ENCODE peak calls at places on chromosome 13, in five cellular contexts. U is tibial nerve; C is CD8-positive, alpha-beta T cell; F is ascending aorta; V is uterus. B is an unnamed sample.
A peak's percentile ranks its signal among the peaks of the same experiment; 100 is the strongest.

GRCh38 chr13:37443538-37443937 is 155.0 kb downstream of the POSTN start:
- DNase-seq in U (no peak), C (no peak), F (no peak), V (no peak), B (no peak)

GRCh38 chr13:71260246-71260645 is 606.8 kb downstream of the DACH1 start:
- DNase-seq in U (no peak), C (no peak), F (no peak), V (no peak), B (no peak)

GRCh38 chr13:109665781-109666249 is 120.6 kb downstream of the IRS2 start:
- DNase-seq in U (no peak), C (no peak), F (no peak), V (no peak), B (no peak)

GRCh38 chr13:108315273-108315672 is 45.8 kb downstream of the TNFSF13B start:
- DNase-seq in U (no peak), C (no peak), F (no peak), V (no peak), B (no peak)

GRCh38 chr13:93226623-93227279 is at the start of gene GPC6:
- DNase-seq in U (peak; percentile 23), C (no peak), F (peak; percentile 80), V (no peak), B (peak; percentile 43)

GRCh38 chr13:88507909-88508308 is 836.7 kb downstream of the SLITRK5 start:
- DNase-seq in U (no peak), C (no peak), F (no peak), V (no peak), B (no peak)

GRCh38 chr13:82480415-82480814 is 1401.9 kb downstream of the SLITRK1 start:
- DNase-seq in U (no peak), C (no peak), F (no peak), V (no peak), B (no peak)

GRCh38 chr13:66218583-66218982 is 1011.6 kb downstream of the PCDH9 start:
- DNase-seq in U (no peak), C (no peak), F (no peak), V (no peak), B (no peak)

GRCh38 chr13:95643009-95643408 is 1.5 kb downstream of the DZIP1 start:
- DNase-seq in U (no peak), C (no peak), F (no peak), V (no peak), B (no peak)

GRCh38 chr13:42011601-42012401 is 36.6 kb upstream of the DGKH start:
- DNase-seq in U (no peak), C (no peak), F (no peak), V (peak; percentile 26), B (no peak)

GRCh38 chr13:26710166-26710565 is 50.4 kb downstream of the GPR12 start:
- DNase-seq in U (no peak), C (no peak), F (no peak), V (no peak), B (no peak)

GRCh38 chr13:86841264-86841663 is 829.9 kb upstream of the SLITRK5 start:
- DNase-seq in U (no peak), C (no peak), F (no peak), V (no peak), B (no peak)

GRCh38 chr13:97113231-97114001 is 108.7 kb upstream of the MBNL2 start:
- DNase-seq in U (no peak), C (no peak), F (no peak), V (peak; percentile 37), B (peak; percentile 44)

GRCh38 chr13:97256343-97256783 is 34.2 kb downstream of the MBNL2 start:
- DNase-seq in U (no peak), C (no peak), F (peak; percentile 72), V (no peak), B (no peak)

GRCh38 chr13:64928704-64929499 is 2301.2 kb downstream of the PCDH9 start:
- DNase-seq in U (no peak), C (no peak), F (no peak), V (no peak), B (no peak)

GRCh38 chr13:109256866-109257760 is 529.3 kb downstream of the IRS2 start:
- DNase-seq in U (no peak), C (no peak), F (peak; percentile 80), V (no peak), B (no peak)

GRCh38 chr13:67119481-67119883 is 110.7 kb downstream of the PCDH9 start:
- DNase-seq in U (no peak), C (no peak), F (no peak), V (no peak), B (no peak)

GRCh38 chr13:35349673-35350278 is 126.7 kb downstream of the MAB21L1 start:
- DNase-seq in U (no peak), C (no peak), F (no peak), V (no peak), B (no peak)

GRCh38 chr13:109760372-109760771 is 26.0 kb downstream of the IRS2 start:
- DNase-seq in U (no peak), C (no peak), F (no peak), V (no peak), B (no peak)

GRCh38 chr13:98267080-98267912 is 90.2 kb upstream of the RNF113B start:
- DNase-seq in U (no peak), C (no peak), F (no peak), V (no peak), B (no peak)

GRCh38 chr13:102911336-102911735 is 65.5 kb downstream of the ERCC5 start:
- DNase-seq in U (no peak), C (no peak), F (no peak), V (no peak), B (no peak)

GRCh38 chr13:94335786-94336357 is 143.6 kb downstream of the DCT start:
- DNase-seq in U (no peak), C (no peak), F (no peak), V (no peak), B (no peak)

GRCh38 chr13:36530050-36530789 is 97.9 kb downstream of the CCNA1 start:
- DNase-seq in U (no peak), C (no peak), F (no peak), V (peak; percentile 54), B (peak; percentile 16)

GRCh38 chr13:99176309-99177276 is 24.1 kb upstream of the UBAC2 start:
- DNase-seq in U (peak; percentile 36), C (peak; percentile 58), F (peak; percentile 81), V (peak; percentile 69), B (peak; percentile 85)

GRCh38 chr13:76406243-76406642 is 480.0 kb downstream of the KCTD12 start:
- DNase-seq in U (no peak), C (no peak), F (no peak), V (no peak), B (no peak)

GRCh38 chr13:44470623-44471562 is 97.3 kb downstream of the SERP2 start:
- DNase-seq in U (no peak), C (no peak), F (no peak), V (no peak), B (no peak)

GRCh38 chr13:60441761-60442160 is 44.7 kb downstream of the TDRD3 start:
- DNase-seq in U (no peak), C (no peak), F (no peak), V (no peak), B (no peak)

DNA sequence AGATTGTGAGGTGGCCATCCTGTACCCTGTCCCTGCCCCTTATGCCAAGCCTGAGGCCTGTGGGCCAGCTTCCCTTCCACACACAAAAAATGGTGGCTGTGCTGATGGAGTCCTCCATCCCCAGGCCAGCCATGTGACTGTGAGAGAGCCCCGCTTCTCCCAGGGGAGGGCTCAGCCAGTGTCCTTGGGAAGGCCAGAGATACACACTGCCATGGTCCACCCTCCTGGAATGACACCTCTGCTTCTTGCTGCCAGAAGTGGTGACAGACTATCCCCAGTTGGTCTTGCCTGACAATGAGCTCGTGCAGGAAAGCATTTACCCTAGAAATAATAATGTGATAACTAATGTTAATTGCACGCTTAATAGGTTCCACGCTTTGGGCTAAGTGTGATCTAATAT is 38.0 kb downstream of the FAM124A start:
- DNase-seq in U (no peak), C (no peak), F (no peak), V (no peak), B (no peak)
- H3K36me3 ChIP-seq in U (peaks cover 43% of the 10 kb centered on the region), C (no peaks in the 10 kb centered on the region), F (no peaks in the 10 kb centered on the region), V (no peaks in the 10 kb centered on the region), B (no peaks in the 10 kb centered on the region)

GRCh38 chr13:40764587-40765403 is 6.2 kb downstream of the MRPS31 start:
- DNase-seq in U (no peak), C (no peak), F (no peak), V (no peak), B (no peak)
- H3K36me3 ChIP-seq in U (peaks cover 45% of the 10 kb centered on the region), C (no peaks in the 10 kb centered on the region), F (peaks cover 4% of the 10 kb centered on the region), V (no peaks in the 10 kb centered on the region), B (no peaks in the 10 kb centered on the region)

GRCh38 chr13:113349491-113349890 is 14.4 kb downstream of the GRTP1 start:
- DNase-seq in U (no peak), C (no peak), F (no peak), V (no peak), B (no peak)

GRCh38 chr13:113351514-113352026 is 12.4 kb downstream of the GRTP1 start:
- DNase-seq in U (no peak), C (no peak), F (no peak), V (no peak), B (peak; percentile 96)

GRCh38 chr13:113350938-113351335 is 13.0 kb downstream of the GRTP1 start:
- DNase-seq in U (no peak), C (no peak), F (no peak), V (no peak), B (no peak)

GRCh38 chr13:113349050-113349449 is 14.9 kb downstream of the GRTP1 start:
- DNase-seq in U (no peak), C (no peak), F (no peak), V (no peak), B (no peak)

GRCh38 chr13:113350065-113350937 is 13.6 kb downstream of the GRTP1 start:
- DNase-seq in U (no peak), C (no peak), F (no peak), V (no peak), B (no peak)
- H3K36me3 ChIP-seq in U (peaks cover 55% of the 10 kb centered on the region), C (no peaks in the 10 kb centered on the region), F (no peaks in the 10 kb centered on the region), V (no peaks in the 10 kb centered on the region), B (no peaks in the 10 kb centered on the region)

GRCh38 chr13:30752991-30753616 is 17.8 kb downstream of the ALOX5AP start:
- DNase-seq in U (no peak), C (no peak), F (no peak), V (no peak), B (no peak)

GRCh38 chr13:30750036-30750435 is 14.7 kb downstream of the ALOX5AP start:
- DNase-seq in U (no peak), C (no peak), F (no peak), V (no peak), B (no peak)

GRCh38 chr13:30748717-30749116 is 13.4 kb downstream of the ALOX5AP start:
- DNase-seq in U (no peak), C (no peak), F (no peak), V (no peak), B (no peak)

GRCh38 chr13:30752201-30752797 is 17.0 kb downstream of the ALOX5AP start:
- DNase-seq in U (no peak), C (no peak), F (no peak), V (no peak), B (no peak)

DNA sequence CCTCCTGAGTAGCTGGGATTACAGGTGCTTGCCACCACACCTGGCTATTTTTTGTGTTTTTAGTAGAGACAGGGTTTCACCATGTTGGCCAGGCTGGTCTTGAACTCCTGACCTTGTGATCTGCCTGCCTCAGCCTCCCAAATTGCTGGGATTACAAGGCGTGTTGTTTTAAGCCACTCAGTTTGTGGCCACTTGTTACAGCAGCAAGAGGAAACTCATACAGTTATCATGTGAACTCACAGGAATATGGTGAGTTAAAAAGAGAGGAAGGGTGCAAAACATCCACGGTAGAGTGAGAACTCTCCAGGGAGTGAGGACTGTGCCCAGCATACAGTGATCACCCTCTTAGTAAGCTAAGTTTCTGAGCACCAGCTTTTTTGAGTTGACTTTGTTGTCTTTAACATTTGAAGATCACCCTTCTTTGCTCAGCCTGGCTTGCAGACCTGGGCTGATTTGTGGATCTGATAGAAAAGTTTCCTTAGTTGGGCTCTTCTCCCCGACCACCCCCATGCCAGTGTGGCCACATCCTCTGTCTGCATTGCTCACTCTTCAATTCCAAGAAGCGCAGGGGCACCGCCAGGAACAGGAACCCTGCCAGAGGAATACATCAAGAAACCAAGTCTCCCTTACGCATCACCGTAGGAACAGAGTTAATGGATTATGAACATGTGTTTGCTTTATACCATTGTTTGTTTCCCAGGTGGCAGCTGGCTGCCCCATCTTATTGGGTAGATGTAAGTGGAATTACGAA is 16.0 kb downstream of the ALOX5AP start:
- DNase-seq in U (no peak), C (no peak), F (no peak), V (no peak), B (no peak)
- H3K36me3 ChIP-seq in U (no peaks in the 10 kb centered on the region), C (peaks cover 7% of the 10 kb centered on the region), F (no peaks in the 10 kb centered on the region), V (no peaks in the 10 kb centered on the region), B (no peaks in the 10 kb centered on the region)

B was measured in testis.